ENCODE peak calls at places on chromosomes 2 and 18, in five cellular contexts. One of them, this sample, is unnamed.

GRCh38 chr2:101063753-101064502 is 61.8 kb downstream of the RPL31 start:
- DNase-seq in left lung: no peak
- DNase-seq in neural progenitor cell: no peak
- DNase-seq in ascending aorta: no peak
- DNase-seq in IMR-90: no peak
- DNase-seq in this sample: peak; percentile 74

GRCh38 chr2:210477496-210477895 is 937 bp upstream of the LANCL1 start:
- DNase-seq in left lung: no peak
- DNase-seq in neural progenitor cell: peak; percentile 53
- DNase-seq in ascending aorta: no peak
- DNase-seq in IMR-90: peak; percentile 64
- DNase-seq in this sample: peak; percentile 80

GRCh38 chr2:2860583-2861300 is 516.9 kb downstream of the EIPR1 start:
- DNase-seq in left lung: no peak
- DNase-seq in neural progenitor cell: no peak
- DNase-seq in ascending aorta: no peak
- DNase-seq in IMR-90: no peak
- DNase-seq in this sample: no peak

GRCh38 chr2:236516708-236517107 is 52.9 kb upstream of the ACKR3 start:
- DNase-seq in left lung: no peak
- DNase-seq in neural progenitor cell: no peak
- DNase-seq in ascending aorta: no peak
- DNase-seq in IMR-90: no peak
- DNase-seq in this sample: no peak

GRCh38 chr18:57859314-57859713 is 56.2 kb upstream of the ATP8B1 start:
- DNase-seq in left lung: no peak
- DNase-seq in neural progenitor cell: peak; percentile 14
- DNase-seq in ascending aorta: no peak
- DNase-seq in IMR-90: no peak
- DNase-seq in this sample: no peak

GRCh38 chr2:44989176-44989575 is 20.1 kb downstream of the SIX2 start:
- DNase-seq in left lung: no peak
- DNase-seq in neural progenitor cell: no peak
- DNase-seq in ascending aorta: no peak
- DNase-seq in IMR-90: no peak
- DNase-seq in this sample: no peak

GRCh38 chr2:54394392-54394791 is 61.7 kb upstream of the SPTBN1 start:
- DNase-seq in left lung: no peak
- DNase-seq in neural progenitor cell: no peak
- DNase-seq in ascending aorta: no peak
- DNase-seq in IMR-90: no peak
- DNase-seq in this sample: peak; percentile 21

GRCh38 chr2:238415036-238415764 is 11.5 kb upstream of the ASB1 start:
- DNase-seq in left lung: no peak
- DNase-seq in neural progenitor cell: no peak
- DNase-seq in ascending aorta: no peak
- DNase-seq in IMR-90: no peak
- DNase-seq in this sample: no peak

GRCh38 chr2:38692636-38693318 is 26.9 kb downstream of the GALM start:
- DNase-seq in left lung: peak; percentile 37
- DNase-seq in neural progenitor cell: no peak
- DNase-seq in ascending aorta: no peak
- DNase-seq in IMR-90: no peak
- DNase-seq in this sample: no peak

GRCh38 chr18:5900249-5900648 is 4.9 kb upstream of the TMEM200C start:
- DNase-seq in left lung: no peak
- DNase-seq in neural progenitor cell: no peak
- DNase-seq in ascending aorta: no peak
- DNase-seq in IMR-90: peak; percentile 75
- DNase-seq in this sample: peak; percentile 39

GRCh38 chr18:31206064-31206463 is 43.4 kb upstream of the DSC1 start:
- DNase-seq in left lung: no peak
- DNase-seq in neural progenitor cell: no peak
- DNase-seq in ascending aorta: no peak
- DNase-seq in IMR-90: no peak
- DNase-seq in this sample: no peak

GRCh38 chr18:31205273-31205672 is 42.6 kb upstream of the DSC1 start:
- DNase-seq in left lung: no peak
- DNase-seq in neural progenitor cell: no peak
- DNase-seq in ascending aorta: no peak
- DNase-seq in IMR-90: no peak
- DNase-seq in this sample: no peak

GRCh38 chr18:31209041-31209440 is 46.4 kb upstream of the DSC1 start:
- DNase-seq in left lung: no peak
- DNase-seq in neural progenitor cell: peak; percentile 56
- DNase-seq in ascending aorta: no peak
- DNase-seq in IMR-90: no peak
- DNase-seq in this sample: no peak

GRCh38 chr18:31204833-31205232 is 42.2 kb upstream of the DSC1 start:
- DNase-seq in left lung: no peak
- DNase-seq in neural progenitor cell: no peak
- DNase-seq in ascending aorta: no peak
- DNase-seq in IMR-90: no peak
- DNase-seq in this sample: no peak

DNA sequence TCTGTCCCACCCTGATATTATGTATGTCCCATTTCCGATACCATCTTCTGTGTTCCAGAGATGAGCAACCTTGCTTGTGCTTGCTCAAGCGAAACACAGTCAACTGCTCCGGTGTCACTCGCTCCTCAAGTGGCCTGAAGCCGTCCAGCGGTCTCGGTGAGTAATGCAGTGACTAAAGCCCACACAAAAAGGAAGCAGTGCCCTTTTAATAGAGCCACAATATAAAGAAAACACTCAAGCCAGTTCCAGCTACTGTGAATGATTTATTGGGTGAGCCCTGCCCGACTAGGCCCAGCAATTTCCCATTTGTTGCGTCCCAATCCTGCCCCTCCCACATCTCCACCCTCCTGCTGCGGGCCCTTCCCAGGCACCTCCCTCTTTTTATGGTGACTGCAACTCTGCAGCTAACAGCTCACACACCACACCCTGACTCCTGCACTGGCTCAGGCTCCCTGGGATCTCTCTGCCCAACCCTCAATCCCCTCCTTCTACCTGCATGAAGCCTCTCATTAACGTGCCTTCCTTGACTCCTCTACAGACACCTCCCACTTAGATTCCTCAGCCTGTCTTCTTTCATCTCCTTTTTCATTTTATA is 44.2 kb upstream of the DSC1 start:
- DNase-seq in left lung: peak; percentile 85
- DNase-seq in neural progenitor cell: peak; percentile 33
- DNase-seq in ascending aorta: peak; percentile 14
- DNase-seq in IMR-90: peak; percentile 23
- DNase-seq in this sample: no peak
- TF ChIP-seq CTCF in left lung: peak; percentile 40
- TF ChIP-seq CTCF in neural progenitor cell: no peak
- TF ChIP-seq CTCF in ascending aorta: peak; percentile 6
- TF ChIP-seq CTCF in IMR-90: no peak
- TF ChIP-seq CTCF in this sample: no peak

GRCh38 chr2:174486614-174487535 is at the start of gene GPR155:
- DNase-seq in left lung: peak; percentile 100
- DNase-seq in neural progenitor cell: peak; percentile 100
- DNase-seq in ascending aorta: peak; percentile 97
- DNase-seq in IMR-90: peak; percentile 97
- DNase-seq in this sample: peak; percentile 96
- TF ChIP-seq CTCF in left lung: no peak
- TF ChIP-seq CTCF in neural progenitor cell: no peak
- TF ChIP-seq CTCF in ascending aorta: peak; percentile 20
- TF ChIP-seq CTCF in IMR-90: no peak
- TF ChIP-seq CTCF in this sample: no peak

GRCh38 chr2:56801770-56802169 is 618.0 kb downstream of the CCDC85A start:
- DNase-seq in left lung: no peak
- DNase-seq in neural progenitor cell: no peak
- DNase-seq in ascending aorta: no peak
- DNase-seq in IMR-90: no peak
- DNase-seq in this sample: peak; percentile 28
- TF ChIP-seq CTCF in left lung: no peak
- TF ChIP-seq CTCF in neural progenitor cell: no peak
- TF ChIP-seq CTCF in ascending aorta: no peak
- TF ChIP-seq CTCF in IMR-90: no peak
- TF ChIP-seq CTCF in this sample: no peak

DNA sequence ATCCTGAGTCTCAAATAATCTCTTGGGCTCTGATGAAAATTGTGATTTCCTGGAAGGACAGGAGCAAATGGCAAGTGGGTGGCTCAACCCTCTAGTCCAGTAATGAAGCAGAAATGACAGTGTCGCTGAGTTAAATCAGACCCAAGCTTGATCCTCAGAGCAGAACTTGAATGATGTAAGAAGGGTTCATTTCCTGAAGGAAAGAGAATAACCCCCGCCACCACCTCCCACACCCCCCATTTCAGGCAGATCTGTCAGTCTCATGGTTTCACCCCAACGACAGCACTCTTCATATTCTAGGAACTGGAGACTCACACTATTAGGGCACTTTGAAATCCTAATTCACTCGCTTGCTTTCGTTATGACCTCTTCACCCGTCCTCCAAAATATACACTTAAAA is 49.1 kb upstream of the ASXL2 start:
- DNase-seq in left lung: no peak
- DNase-seq in neural progenitor cell: no peak
- DNase-seq in ascending aorta: no peak
- DNase-seq in IMR-90: no peak
- DNase-seq in this sample: no peak
- TF ChIP-seq CTCF in left lung: no peak
- TF ChIP-seq CTCF in neural progenitor cell: no peak
- TF ChIP-seq CTCF in ascending aorta: no peak
- TF ChIP-seq CTCF in IMR-90: no peak
- TF ChIP-seq CTCF in this sample: no peak

DNA sequence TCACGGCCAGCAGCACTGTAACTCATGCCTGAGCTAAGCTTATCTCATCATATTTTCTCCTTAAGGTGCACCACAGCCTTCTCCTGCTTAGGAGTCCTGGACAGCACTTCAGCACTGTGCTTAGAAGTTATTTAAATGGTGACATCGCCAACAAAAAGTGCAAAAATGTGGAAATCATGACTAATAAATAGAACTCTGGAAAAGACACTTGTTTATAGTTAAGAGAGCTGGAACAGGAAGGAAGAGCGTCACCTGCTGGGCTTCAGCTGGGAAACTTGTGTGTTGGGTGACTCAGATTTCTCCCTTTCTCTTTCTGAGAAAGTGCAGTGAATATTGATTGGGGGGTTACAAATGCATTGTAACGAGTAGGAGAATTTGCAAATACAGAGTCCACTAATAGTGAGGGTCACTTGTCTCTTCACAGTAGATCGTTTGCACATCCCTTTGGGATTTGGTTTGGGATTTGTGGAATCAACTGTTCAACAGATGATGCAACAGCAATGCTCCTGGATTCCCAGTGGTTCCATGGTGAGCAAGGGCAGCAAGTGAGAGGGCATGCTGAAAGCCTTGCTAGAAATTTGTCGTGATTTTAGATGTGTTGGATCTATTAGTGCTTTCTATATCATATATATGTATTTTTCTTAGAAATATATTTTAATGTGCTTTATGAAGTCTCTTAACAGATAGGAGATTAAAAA is 84.2 kb downstream of the DOK6 start:
- DNase-seq in left lung: no peak
- DNase-seq in neural progenitor cell: no peak
- DNase-seq in ascending aorta: no peak
- DNase-seq in IMR-90: peak; percentile 81
- DNase-seq in this sample: peak; percentile 20
- TF ChIP-seq CTCF in left lung: no peak
- TF ChIP-seq CTCF in neural progenitor cell: peak; percentile 29
- TF ChIP-seq CTCF in ascending aorta: no peak
- TF ChIP-seq CTCF in IMR-90: peak; percentile 54
- TF ChIP-seq CTCF in this sample: no peak

GRCh38 chr2:109126501-109126860 is 2.5 kb upstream of the SH3RF3 start:
- DNase-seq in left lung: no peak
- DNase-seq in neural progenitor cell: no peak
- DNase-seq in ascending aorta: no peak
- DNase-seq in IMR-90: peak; percentile 92
- DNase-seq in this sample: peak; percentile 89
- TF ChIP-seq CTCF in left lung: no peak
- TF ChIP-seq CTCF in neural progenitor cell: no peak
- TF ChIP-seq CTCF in ascending aorta: no peak
- TF ChIP-seq CTCF in IMR-90: no peak
- TF ChIP-seq CTCF in this sample: no peak

DNA sequence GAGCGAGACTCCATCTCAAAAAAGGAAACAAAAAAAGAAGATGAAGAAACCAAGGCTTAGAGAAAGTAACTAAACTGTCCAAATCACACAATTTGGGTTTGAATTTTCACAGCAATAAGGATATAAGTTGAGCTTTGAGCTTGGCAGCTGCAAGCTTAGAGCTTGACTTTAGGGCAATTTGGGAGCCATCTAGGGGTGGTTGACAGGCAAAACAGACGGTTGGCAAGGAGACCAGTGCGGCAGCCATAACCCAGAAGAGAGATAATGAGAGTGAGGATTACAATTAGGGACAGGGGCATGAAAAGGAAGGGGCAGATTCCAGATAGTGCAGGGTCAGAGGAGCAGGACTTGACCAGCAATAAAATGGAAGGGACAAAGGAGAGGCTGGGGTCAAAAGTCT is 382.2 kb upstream of the HNRNPA3 start:
- DNase-seq in left lung: no peak
- DNase-seq in neural progenitor cell: peak; percentile 66
- DNase-seq in ascending aorta: no peak
- DNase-seq in IMR-90: no peak
- DNase-seq in this sample: no peak
- TF ChIP-seq CTCF in left lung: no peak
- TF ChIP-seq CTCF in neural progenitor cell: peak; percentile 44
- TF ChIP-seq CTCF in ascending aorta: no peak
- TF ChIP-seq CTCF in IMR-90: no peak
- TF ChIP-seq CTCF in this sample: no peak

DNA sequence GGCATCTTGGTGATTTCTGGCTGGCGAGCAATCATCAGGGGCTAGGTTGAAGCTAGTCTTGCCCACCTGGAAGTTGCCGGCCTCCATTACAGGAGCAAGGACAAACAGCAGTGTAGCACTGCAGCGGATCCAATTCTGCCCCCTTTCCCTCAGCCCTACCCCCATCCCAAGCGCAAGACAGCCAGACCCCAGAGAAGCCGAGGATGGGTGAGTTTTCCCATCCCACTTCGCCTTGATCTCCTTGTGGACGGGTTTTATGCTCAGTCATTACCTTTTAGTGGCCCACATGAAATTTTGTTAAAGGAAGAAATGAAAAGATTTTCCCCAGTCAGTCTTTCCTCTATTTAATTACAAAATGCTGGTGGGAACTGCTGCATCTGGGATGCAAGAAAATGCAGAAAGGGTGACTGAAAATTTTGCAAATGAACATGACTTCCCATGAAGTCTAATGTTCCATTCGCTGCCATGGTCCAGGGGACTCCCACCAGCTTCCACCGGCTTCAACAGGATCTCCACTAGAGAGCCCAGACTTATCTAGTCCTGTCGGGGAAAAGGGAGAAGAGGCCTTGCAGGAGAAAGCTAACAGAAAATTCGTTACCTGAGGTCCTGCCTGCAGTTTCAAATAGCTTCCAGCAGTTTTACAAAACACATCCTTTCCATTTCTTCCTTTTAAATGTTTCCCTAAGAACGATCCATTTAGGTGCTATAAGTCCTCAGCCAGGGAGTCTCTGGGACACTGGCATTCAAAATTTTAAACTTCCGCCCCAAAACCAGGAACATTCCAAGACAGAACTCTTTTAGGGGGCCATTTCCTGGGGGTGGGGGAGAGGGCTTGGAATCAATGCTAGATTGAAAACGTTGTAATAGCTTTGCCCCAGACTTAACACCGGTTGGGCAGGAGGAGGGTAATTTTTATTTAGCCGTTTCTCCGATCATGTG is 1.9 kb upstream of the HOXD9 start:
- DNase-seq in left lung: no peak
- DNase-seq in neural progenitor cell: no peak
- DNase-seq in ascending aorta: no peak
- DNase-seq in IMR-90: no peak
- DNase-seq in this sample: no peak
- TF ChIP-seq CTCF in left lung: no peak
- TF ChIP-seq CTCF in neural progenitor cell: no peak
- TF ChIP-seq CTCF in ascending aorta: no peak
- TF ChIP-seq CTCF in IMR-90: no peak
- TF ChIP-seq CTCF in this sample: no peak